ENCODE peak calls at places on chromosomes 1 and 21, in four cellular contexts. U, Q, Y and N are unnamed samples.

GRCh38 chr1:97913506-97913905 is 7.3 kb downstream of the DPYD start:
- DNase-seq in U (no peak), Q (no peak), Y (no peak), N (no peak)

GRCh38 chr1:247111636-247112478 is 7.7 kb upstream of the ZNF669 start:
- DNase-seq in U (peak; percentile 87), Q (peak; percentile 85), Y (peak; percentile 80), N (peak; percentile 81)

GRCh38 chr1:21896652-21897532 is 40.2 kb downstream of the HSPG2 start:
- DNase-seq in U (peak; percentile 91), Q (peak; percentile 68), Y (peak; percentile 71), N (peak; percentile 88)

GRCh38 chr1:227891223-227891954 is 56.3 kb downstream of the WNT9A start:
- DNase-seq in U (peak; percentile 48), Q (peak; percentile 37), Y (peak; percentile 47), N (no peak)

GRCh38 chr1:91684599-91685196 is 184.0 kb downstream of the CDC7 start:
- DNase-seq in U (no peak), Q (no peak), Y (no peak), N (no peak)

GRCh38 chr1:177659259-177659658 is 310.6 kb downstream of the SEC16B start:
- DNase-seq in U (no peak), Q (no peak), Y (no peak), N (no peak)

GRCh38 chr21:27647401-27647800 is 680.5 kb upstream of the ADAMTS5 start:
- DNase-seq in U (no peak), Q (no peak), Y (no peak), N (no peak)

GRCh38 chr1:209652873-209653401 is 712 bp upstream of the LAMB3 start:
- DNase-seq in U (peak; percentile 79), Q (peak; percentile 92), Y (peak; percentile 96), N (peak; percentile 77)

GRCh38 chr1:100622037-100622436 is 84.1 kb downstream of the GPR88 start:
- DNase-seq in U (no peak), Q (no peak), Y (peak; percentile 70), N (no peak)

GRCh38 chr1:243421784-243422183 is 165.9 kb downstream of the SDCCAG8 start:
- DNase-seq in U (no peak), Q (no peak), Y (peak; percentile 71), N (no peak)

GRCh38 chr1:152777510-152778137 is 2.7 kb downstream of the LCE1F start:
- DNase-seq in U (no peak), Q (no peak), Y (peak; percentile 44), N (no peak)

GRCh38 chr1:99681583-99681982 is 35.7 kb downstream of the PALMD start:
- DNase-seq in U (no peak), Q (no peak), Y (no peak), N (no peak)

GRCh38 chr1:54327386-54328116 is 78.6 kb downstream of the SSBP3 start:
- DNase-seq in U (no peak), Q (no peak), Y (no peak), N (no peak)

GRCh38 chr21:30102881-30103280 is 63.7 kb downstream of the CLDN17 start:
- DNase-seq in U (no peak), Q (no peak), Y (no peak), N (no peak)

GRCh38 chr1:202411421-202411820 is 62.9 kb downstream of the PPP1R12B start:
- DNase-seq in U (no peak), Q (no peak), Y (no peak), N (no peak)

GRCh38 chr1:147842578-147842977 is 60.0 kb upstream of the GJA8 start:
- DNase-seq in U (no peak), Q (no peak), Y (no peak), N (no peak)

GRCh38 chr1:95578462-95578861 is 344.5 kb downstream of the RWDD3 start:
- DNase-seq in U (no peak), Q (no peak), Y (no peak), N (no peak)

GRCh38 chr1:225762444-225762843 is 15.2 kb upstream of the SRP9 start:
- DNase-seq in U (no peak), Q (no peak), Y (no peak), N (no peak)

GRCh38 chr1:197904126-197904787 is 1.8 kb downstream of the C1orf53 start:
- DNase-seq in U (no peak), Q (no peak), Y (no peak), N (no peak)

GRCh38 chr1:24362982-24363614 is 43.9 kb downstream of the GRHL3 start:
- DNase-seq in U (no peak), Q (no peak), Y (no peak), N (no peak)

GRCh38 chr1:231446138-231446537 is 24.1 kb upstream of the EGLN1 start:
- DNase-seq in U (no peak), Q (no peak), Y (no peak), N (no peak)

GRCh38 chr1:27306892-27307850 is 14.8 kb upstream of the TMEM222 start:
- DNase-seq in U (no peak), Q (no peak), Y (peak; percentile 93), N (no peak)

GRCh38 chr21:36678538-36678937 is 20.4 kb upstream of the SIM2 start:
- DNase-seq in U (no peak), Q (no peak), Y (no peak), N (no peak)

GRCh38 chr1:13228343-13228781 is 2.4 kb upstream of the PRAMEF18 start:
- DNase-seq in U (no peak), Q (no peak), Y (peak; percentile 76), N (no peak)

GRCh38 chr1:46605242-46605641 is 1.2 kb upstream of the MKNK1 start:
- DNase-seq in U (no peak), Q (no peak), Y (no peak), N (no peak)

GRCh38 chr1:77068013-77068412 is 151.2 kb downstream of the PIGK start:
- DNase-seq in U (no peak), Q (no peak), Y (peak; percentile 57), N (no peak)

GRCh38 chr1:109502368-109502851 is 7.1 kb downstream of the AMIGO1 start:
- DNase-seq in U (no peak), Q (no peak), Y (no peak), N (no peak)

GRCh38 chr1:173413271-173413707 is 63.8 kb upstream of the PRDX6 start:
- DNase-seq in U (no peak), Q (no peak), Y (no peak), N (no peak)

GRCh38 chr21:27571706-27572105 is 604.8 kb upstream of the ADAMTS5 start:
- DNase-seq in U (no peak), Q (no peak), Y (no peak), N (no peak)

GRCh38 chr1:225825606-225826005 is 15.7 kb downstream of the EPHX1 start:
- DNase-seq in U (peak; percentile 39), Q (no peak), Y (no peak), N (no peak)

GRCh38 chr21:44462834-44463200 is 7.5 kb downstream of the LRRC3 start:
- DNase-seq in U (peak; percentile 59), Q (no peak), Y (no peak), N (no peak)

GRCh38 chr1:232950919-232951579 is 638 bp downstream of the NTPCR start:
- DNase-seq in U (no peak), Q (no peak), Y (peak; percentile 78), N (no peak)

GRCh38 chr1:7770939-7771672 is at the start of gene VAMP3:
- DNase-seq in U (peak; percentile 93), Q (peak; percentile 91), Y (peak; percentile 97), N (peak; percentile 93)

GRCh38 chr1:18907021-18907913 is 4.9 kb upstream of the ALDH4A1 start:
- DNase-seq in U (peak; percentile 78), Q (peak; percentile 73), Y (peak; percentile 86), N (peak; percentile 53)

GRCh38 chr1:59833022-59833421 is 18.3 kb downstream of the HOOK1 start:
- DNase-seq in U (no peak), Q (no peak), Y (no peak), N (no peak)

GRCh38 chr1:160361814-160362167 is 5.1 kb upstream of the NHLH1 start:
- DNase-seq in U (no peak), Q (no peak), Y (no peak), N (no peak)

GRCh38 chr1:99441234-99442095 is 177.2 kb downstream of the PLPPR4 start:
- DNase-seq in U (no peak), Q (no peak), Y (no peak), N (no peak)

GRCh38 chr1:204072951-204073836 is at the start of gene SOX13:
- DNase-seq in U (peak; percentile 95), Q (peak; percentile 89), Y (peak; percentile 96), N (peak; percentile 86)
- TF ChIP-seq CTCF in U (peak; percentile 27), Q (peak; percentile 21), Y (peak; percentile 55), N (peak; percentile 41)

DNA sequence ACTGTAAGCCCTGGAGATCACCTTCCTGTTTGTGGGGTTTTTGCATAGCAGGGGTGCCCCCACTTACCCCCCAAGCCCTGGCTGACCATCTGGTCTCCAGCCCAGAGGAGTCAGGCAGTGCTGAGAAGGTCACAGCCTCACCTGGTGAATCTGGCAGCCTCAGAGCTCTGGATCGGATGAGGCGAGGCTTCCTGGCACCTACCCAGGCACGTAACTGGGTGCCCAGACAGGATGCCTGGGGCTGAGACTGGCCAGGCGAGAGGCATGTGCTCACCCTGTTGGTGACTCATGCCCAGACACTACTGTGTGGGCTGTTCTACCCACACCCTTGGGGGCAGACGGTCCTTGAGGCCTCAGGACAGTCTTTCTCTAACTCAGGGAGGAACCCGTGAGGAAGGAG is 15.2 kb upstream of the PADI3 start:
- DNase-seq in U (no peak), Q (peak; percentile 79), Y (no peak), N (peak; percentile 27)
- H3K27ac ChIP-seq in U (no peak overlapping the region), Q (no peak overlapping the region), Y (no peak overlapping the region), N (no peak overlapping the region)

GRCh38 chr1:87167157-87167810 is 161.4 kb upstream of the LMO4 start:
- DNase-seq in U (no peak), Q (no peak), Y (no peak), N (no peak)

GRCh38 chr1:87169250-87169910 is 159.3 kb upstream of the LMO4 start:
- DNase-seq in U (no peak), Q (no peak), Y (no peak), N (no peak)

GRCh38 chr1:87170151-87170550 is 158.5 kb upstream of the LMO4 start:
- DNase-seq in U (no peak), Q (no peak), Y (no peak), N (no peak)

GRCh38 chr1:87171199-87171598 is 157.5 kb upstream of the LMO4 start:
- DNase-seq in U (no peak), Q (no peak), Y (no peak), N (no peak)

DNA sequence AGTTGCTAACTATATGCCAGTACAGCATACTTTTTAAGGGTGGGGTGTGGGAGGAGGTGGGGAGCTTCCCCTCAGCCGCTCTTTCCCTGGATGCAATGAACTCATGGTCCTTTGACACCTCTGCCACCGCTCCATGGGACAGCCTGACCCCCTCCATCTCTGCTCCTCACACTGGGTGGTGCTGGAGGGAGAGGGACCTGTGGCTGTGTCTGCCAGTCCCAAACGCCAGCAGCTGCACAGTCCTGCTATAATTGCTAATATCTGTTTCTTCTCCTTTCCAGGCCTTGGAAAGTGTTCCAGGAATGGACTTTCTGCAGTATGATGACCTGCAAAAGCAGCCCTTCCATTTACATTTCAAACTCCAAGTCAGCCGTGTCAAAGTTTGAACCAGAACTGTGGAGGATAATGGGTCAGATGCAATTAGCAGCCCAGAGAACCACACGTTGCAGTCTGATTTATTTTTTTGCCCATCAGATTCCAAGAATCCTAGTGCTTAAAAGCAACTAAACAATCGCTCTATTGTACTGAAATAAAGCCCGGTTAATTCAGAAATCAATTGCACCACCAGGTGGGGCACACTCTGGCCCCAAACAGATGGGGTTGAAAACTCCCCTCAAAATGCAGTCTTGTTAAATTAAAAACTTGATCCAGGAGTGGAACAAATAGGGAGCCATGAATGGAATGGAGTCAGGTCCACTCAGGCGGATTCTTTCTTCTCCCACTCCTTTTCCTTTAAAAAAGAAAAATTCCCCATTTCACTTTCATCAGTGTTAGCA is 160.6 kb upstream of the LMO4 start:
- DNase-seq in U (no peak), Q (no peak), Y (no peak), N (no peak)
- TF ChIP-seq CTCF in U (no peak), Q (no peak), Y (peak; percentile 57), N (no peak)

GRCh38 chr1:40058097-40058452 is 17.5 kb downstream of the CAP1 start:
- DNase-seq in U (no peak), Q (no peak), Y (no peak), N (no peak)
- H3K27ac ChIP-seq in U (no peak overlapping the region), Q (peak overlapping the region; percentile 77), Y (no peak overlapping the region), N (peak overlapping the region; percentile 71)